ENCODE peak calls at places on chromosomes 2 and 18, in six cellular contexts. Z is AG10803, K is NAMALWA, R is AML-193, M is heart right ventricle, D is GM13976. E is an unnamed sample.
A peak's percentile ranks its signal among the peaks of the same experiment; 100 is the strongest.

GRCh38 chr2:89821455-89821945 is 1130.0 kb downstream of the RPIA start:
- DNase-seq in D (no peak), Z (no peak), K (no peak), M (no peak), R (no peak), E (no peak)

GRCh38 chr2:137049518-137049917 is 284.2 kb downstream of the THSD7B start:
- DNase-seq in M (no peak), Z (no peak), R (no peak), K (no peak), D (no peak), E (no peak)

GRCh38 chr2:3241971-3242746 is 135.5 kb downstream of the EIPR1 start:
- DNase-seq in D (no peak), M (no peak), K (no peak), Z (no peak), R (no peak), E (no peak)

GRCh38 chr2:160075171-160075570 is 12.8 kb upstream of the PLA2R1 start:
- DNase-seq in Z (peak; percentile 97), D (no peak), M (no peak), R (no peak), K (no peak), E (no peak)

GRCh38 chr2:123808243-123808642 is 216.8 kb upstream of the CNTNAP5 start:
- DNase-seq in M (no peak), K (no peak), R (no peak), Z (no peak), D (no peak), E (no peak)

GRCh38 chr2:75608684-75609333 is 37.8 kb upstream of the MRPL19 start:
- DNase-seq in M (peak; percentile 35), Z (peak; percentile 43), D (peak; percentile 81), R (no peak), K (peak; percentile 50), E (peak; percentile 46)

GRCh38 chr18:78378403-78378802 is 601.2 kb upstream of the SALL3 start:
- DNase-seq in M (no peak), Z (no peak), K (no peak), D (no peak), R (no peak), E (no peak)

GRCh38 chr2:195482050-195482449 is 175.0 kb upstream of the SLC39A10 start:
- DNase-seq in D (no peak), R (no peak), K (no peak), M (no peak), Z (no peak), E (no peak)

GRCh38 chr2:234818937-234819336 is 132.9 kb upstream of the SH3BP4 start:
- DNase-seq in D (no peak), Z (no peak), K (peak; percentile 4), R (no peak), M (no peak), E (no peak)

GRCh38 chr2:148909114-148909513 is 34.1 kb downstream of the KIF5C start:
- DNase-seq in R (no peak), Z (no peak), K (no peak), D (no peak), M (no peak), E (no peak)

GRCh38 chr2:40394597-40394996 is 57.3 kb downstream of the SLC8A1 start:
- DNase-seq in Z (peak; percentile 9), K (no peak), D (no peak), R (peak; percentile 11), M (no peak), E (no peak)

GRCh38 chr2:161102770-161103450 is 57.3 kb upstream of the TANK start:
- DNase-seq in Z (peak; percentile 31), M (no peak), K (no peak), D (no peak), R (peak; percentile 9), E (no peak)

GRCh38 chr18:23143059-23143831 is 8.0 kb downstream of the CABLES1 start:
- DNase-seq in K (no peak), Z (peak; percentile 63), M (no peak), R (peak; percentile 70), D (no peak), E (no peak)

GRCh38 chr2:27573452-27573851 is 9.4 kb upstream of the ZNF512 start:
- DNase-seq in M (no peak), R (no peak), D (no peak), Z (peak; percentile 60), K (no peak), E (no peak)

GRCh38 chr2:156326488-156326887 is 6.0 kb downstream of the NR4A2 start:
- DNase-seq in D (no peak), R (no peak), M (no peak), Z (no peak), K (no peak), E (no peak)

GRCh38 chr18:73948497-73948896 is 199.1 kb downstream of the FBXO15 start:
- DNase-seq in R (no peak), K (no peak), Z (no peak), D (no peak), M (no peak), E (no peak)

GRCh38 chr2:219638217-219638947 is 11.0 kb downstream of the SLC4A3 start:
- DNase-seq in M (peak; percentile 12), K (no peak), Z (no peak), D (peak; percentile 35), R (no peak), E (no peak)

GRCh38 chr18:2338601-2339000 is 232.7 kb downstream of the METTL4 start:
- DNase-seq in Z (no peak), K (no peak), D (no peak), M (no peak), R (peak; percentile 43), E (no peak)

GRCh38 chr2:9366041-9366440 is 57.3 kb downstream of the ITGB1BP1 start:
- DNase-seq in M (no peak), Z (no peak), K (no peak), D (no peak), R (no peak), E (no peak)

GRCh38 chr2:152407204-152407721 is 72.3 kb downstream of the FMNL2 start:
- DNase-seq in R (no peak), D (peak; percentile 59), Z (peak; percentile 54), K (peak; percentile 37), M (peak; percentile 26), E (peak; percentile 14)

GRCh38 chr2:60641866-60642788 is 88.7 kb upstream of the BCL11A start:
- DNase-seq in R (peak; percentile 16), K (peak; percentile 68), M (no peak), Z (peak; percentile 50), D (peak; percentile 38), E (peak; percentile 14)

GRCh38 chr2:213253162-213253561 is 31.1 kb upstream of the SPAG16 start:
- DNase-seq in R (no peak), D (no peak), M (no peak), Z (no peak), K (no peak), E (no peak)

GRCh38 chr18:56028514-56028913 is 440.5 kb upstream of the TCF4 start:
- DNase-seq in D (no peak), K (no peak), R (no peak), Z (peak; percentile 34), M (no peak), E (no peak)

GRCh38 chr2:221558107-221558506 is 14.0 kb downstream of the EPHA4 start:
- DNase-seq in M (no peak), D (no peak), K (no peak), R (no peak), Z (no peak), E (no peak)

GRCh38 chr2:167544602-167545001 is 656.3 kb downstream of the XIRP2 start:
- DNase-seq in M (no peak), K (no peak), Z (no peak), R (no peak), D (no peak), E (no peak)

GRCh38 chr18:3814840-3815239 is 364.9 kb downstream of the TGIF1 start:
- DNase-seq in K (no peak), D (no peak), Z (peak; percentile 35), M (no peak), R (no peak), E (no peak)